ENCODE peak calls at places on chromosome 5, in nine cellular contexts. One of them, this sample, is unnamed.
A peak's percentile ranks its signal among the peaks of the same experiment; 100 is the strongest.

GRCh38 chr5:125257057-125257970 is 510.9 kb upstream of the ZNF608 start:
- DNase-seq in brain microvascular endothelial cell: no peak
- DNase-seq in psoas muscle: no peak
- DNase-seq in heart left ventricle: peak; percentile 19
- DNase-seq in PC-3: no peak
- DNase-seq in fibroblast of lung: peak; percentile 30
- DNase-seq in astrocyte: peak; percentile 18
- DNase-seq in dorsolateral prefrontal cortex: no peak
- DNase-seq in H9: no peak
- DNase-seq in this sample: peak; percentile 21

GRCh38 chr5:158699336-158699735 is 400.4 kb downstream of the EBF1 start:
- DNase-seq in brain microvascular endothelial cell: no peak
- DNase-seq in psoas muscle: no peak
- DNase-seq in heart left ventricle: no peak
- DNase-seq in PC-3: no peak
- DNase-seq in fibroblast of lung: no peak
- DNase-seq in astrocyte: no peak
- DNase-seq in dorsolateral prefrontal cortex: no peak
- DNase-seq in H9: no peak
- DNase-seq in this sample: no peak

GRCh38 chr5:6264394-6264793 is 114.0 kb downstream of the MED10 start:
- DNase-seq in brain microvascular endothelial cell: no peak
- DNase-seq in psoas muscle: no peak
- DNase-seq in heart left ventricle: no peak
- DNase-seq in PC-3: peak; percentile 23
- DNase-seq in fibroblast of lung: no peak
- DNase-seq in astrocyte: no peak
- DNase-seq in dorsolateral prefrontal cortex: no peak
- DNase-seq in H9: no peak
- DNase-seq in this sample: no peak

GRCh38 chr5:75375414-75375813 is 38.4 kb downstream of the HMGCR start:
- DNase-seq in brain microvascular endothelial cell: no peak
- DNase-seq in psoas muscle: no peak
- DNase-seq in heart left ventricle: no peak
- DNase-seq in PC-3: no peak
- DNase-seq in fibroblast of lung: no peak
- DNase-seq in astrocyte: no peak
- DNase-seq in dorsolateral prefrontal cortex: no peak
- DNase-seq in H9: no peak
- DNase-seq in this sample: no peak

GRCh38 chr5:133391349-133392136 is 220.8 kb downstream of the FSTL4 start:
- DNase-seq in brain microvascular endothelial cell: no peak
- DNase-seq in psoas muscle: no peak
- DNase-seq in heart left ventricle: no peak
- DNase-seq in PC-3: no peak
- DNase-seq in fibroblast of lung: no peak
- DNase-seq in astrocyte: no peak
- DNase-seq in dorsolateral prefrontal cortex: no peak
- DNase-seq in H9: peak; percentile 5
- DNase-seq in this sample: no peak

GRCh38 chr5:32540446-32540845 is 44.9 kb upstream of the SUB1 start:
- DNase-seq in brain microvascular endothelial cell: no peak
- DNase-seq in psoas muscle: no peak
- DNase-seq in heart left ventricle: no peak
- DNase-seq in PC-3: no peak
- DNase-seq in fibroblast of lung: no peak
- DNase-seq in astrocyte: no peak
- DNase-seq in dorsolateral prefrontal cortex: no peak
- DNase-seq in H9: no peak
- DNase-seq in this sample: no peak

GRCh38 chr5:78647838-78648358 is 674 bp downstream of the LHFPL2 start:
- DNase-seq in brain microvascular endothelial cell: peak; percentile 55
- DNase-seq in psoas muscle: peak; percentile 85
- DNase-seq in heart left ventricle: peak; percentile 72
- DNase-seq in PC-3: peak; percentile 39
- DNase-seq in fibroblast of lung: peak; percentile 67
- DNase-seq in astrocyte: peak; percentile 64
- DNase-seq in dorsolateral prefrontal cortex: no peak
- DNase-seq in H9: peak; percentile 47
- DNase-seq in this sample: peak; percentile 53

GRCh38 chr5:50727149-50727496 is 60.7 kb downstream of the PARP8 start:
- DNase-seq in brain microvascular endothelial cell: no peak
- DNase-seq in psoas muscle: no peak
- DNase-seq in heart left ventricle: no peak
- DNase-seq in PC-3: no peak
- DNase-seq in fibroblast of lung: peak; percentile 6
- DNase-seq in astrocyte: no peak
- DNase-seq in dorsolateral prefrontal cortex: peak; percentile 34
- DNase-seq in H9: no peak
- DNase-seq in this sample: no peak

GRCh38 chr5:169628891-169629290 is 8.2 kb upstream of the DOCK2 start:
- DNase-seq in brain microvascular endothelial cell: peak; percentile 44
- DNase-seq in psoas muscle: no peak
- DNase-seq in heart left ventricle: no peak
- DNase-seq in PC-3: no peak
- DNase-seq in fibroblast of lung: peak; percentile 84
- DNase-seq in astrocyte: peak; percentile 78
- DNase-seq in dorsolateral prefrontal cortex: no peak
- DNase-seq in H9: no peak
- DNase-seq in this sample: no peak

GRCh38 chr5:65262590-65263189 is 219.0 kb downstream of the ADAMTS6 start:
- DNase-seq in brain microvascular endothelial cell: peak; percentile 90
- DNase-seq in psoas muscle: no peak
- DNase-seq in heart left ventricle: peak; percentile 28
- DNase-seq in PC-3: no peak
- DNase-seq in fibroblast of lung: peak; percentile 96
- DNase-seq in astrocyte: peak; percentile 95
- DNase-seq in dorsolateral prefrontal cortex: no peak
- DNase-seq in H9: no peak
- DNase-seq in this sample: peak; percentile 24

GRCh38 chr5:41334758-41335157 is 121.4 kb upstream of the C6 start:
- DNase-seq in brain microvascular endothelial cell: no peak
- DNase-seq in psoas muscle: no peak
- DNase-seq in heart left ventricle: no peak
- DNase-seq in PC-3: no peak
- DNase-seq in fibroblast of lung: peak; percentile 23
- DNase-seq in astrocyte: no peak
- DNase-seq in dorsolateral prefrontal cortex: peak; percentile 61
- DNase-seq in H9: no peak
- DNase-seq in this sample: peak; percentile 13

GRCh38 chr5:180332051-180332517 is 21.1 kb downstream of the GFPT2 start:
- DNase-seq in brain microvascular endothelial cell: no peak
- DNase-seq in psoas muscle: no peak
- DNase-seq in heart left ventricle: no peak
- DNase-seq in PC-3: peak; percentile 45
- DNase-seq in fibroblast of lung: peak; percentile 66
- DNase-seq in astrocyte: peak; percentile 51
- DNase-seq in dorsolateral prefrontal cortex: no peak
- DNase-seq in H9: peak; percentile 95
- DNase-seq in this sample: no peak

GRCh38 chr5:143513720-143514119 is 110.2 kb upstream of the NR3C1 start:
- DNase-seq in brain microvascular endothelial cell: no peak
- DNase-seq in psoas muscle: no peak
- DNase-seq in heart left ventricle: no peak
- DNase-seq in PC-3: no peak
- DNase-seq in fibroblast of lung: no peak
- DNase-seq in astrocyte: no peak
- DNase-seq in dorsolateral prefrontal cortex: no peak
- DNase-seq in H9: no peak
- DNase-seq in this sample: no peak

GRCh38 chr5:137758121-137758520 is 4.0 kb upstream of the HNRNPA0 start:
- DNase-seq in brain microvascular endothelial cell: no peak
- DNase-seq in psoas muscle: no peak
- DNase-seq in heart left ventricle: no peak
- DNase-seq in PC-3: no peak
- DNase-seq in fibroblast of lung: no peak
- DNase-seq in astrocyte: no peak
- DNase-seq in dorsolateral prefrontal cortex: no peak
- DNase-seq in H9: no peak
- DNase-seq in this sample: no peak

GRCh38 chr5:73515232-73515631 is 17.0 kb downstream of the BTF3 start:
- DNase-seq in brain microvascular endothelial cell: no peak
- DNase-seq in psoas muscle: no peak
- DNase-seq in heart left ventricle: no peak
- DNase-seq in PC-3: peak; percentile 82
- DNase-seq in fibroblast of lung: no peak
- DNase-seq in astrocyte: no peak
- DNase-seq in dorsolateral prefrontal cortex: no peak
- DNase-seq in H9: no peak
- DNase-seq in this sample: no peak

GRCh38 chr5:1297243-1297642 is 2.4 kb upstream of the TERT start:
- DNase-seq in brain microvascular endothelial cell: no peak
- DNase-seq in psoas muscle: peak; percentile 19
- DNase-seq in heart left ventricle: no peak
- DNase-seq in PC-3: no peak
- DNase-seq in fibroblast of lung: no peak
- DNase-seq in astrocyte: no peak
- DNase-seq in dorsolateral prefrontal cortex: no peak
- DNase-seq in H9: no peak
- DNase-seq in this sample: no peak
- H3K27me3 ChIP-seq in brain microvascular endothelial cell: peaks cover 32% of the 10 kb centered on the region
- H3K27me3 ChIP-seq in psoas muscle: peaks cover 58% of the 10 kb centered on the region
- H3K27me3 ChIP-seq in heart left ventricle: peaks cover 21% of the 10 kb centered on the region
- H3K27me3 ChIP-seq in PC-3: no peaks in the 10 kb centered on the region
- H3K27me3 ChIP-seq in fibroblast of lung: peaks cover 5% of the 10 kb centered on the region
- H3K27me3 ChIP-seq in astrocyte: peaks cover 12% of the 10 kb centered on the region
- H3K27me3 ChIP-seq in dorsolateral prefrontal cortex: peaks cover 46% of the 10 kb centered on the region
- H3K27me3 ChIP-seq in H9: no peaks in the 10 kb centered on the region
- H3K27me3 ChIP-seq in this sample: no peaks in the 10 kb centered on the region

GRCh38 chr5:139852696-139853095 is 57.1 kb downstream of the PSD2 start:
- DNase-seq in brain microvascular endothelial cell: no peak
- DNase-seq in psoas muscle: no peak
- DNase-seq in heart left ventricle: no peak
- DNase-seq in PC-3: no peak
- DNase-seq in fibroblast of lung: no peak
- DNase-seq in astrocyte: no peak
- DNase-seq in dorsolateral prefrontal cortex: no peak
- DNase-seq in H9: no peak
- DNase-seq in this sample: no peak
- H3K27me3 ChIP-seq in brain microvascular endothelial cell: no peaks in the 10 kb centered on the region
- H3K27me3 ChIP-seq in psoas muscle: no peaks in the 10 kb centered on the region
- H3K27me3 ChIP-seq in heart left ventricle: no peaks in the 10 kb centered on the region
- H3K27me3 ChIP-seq in PC-3: no peaks in the 10 kb centered on the region
- H3K27me3 ChIP-seq in fibroblast of lung: peaks cover 5% of the 10 kb centered on the region
- H3K27me3 ChIP-seq in astrocyte: peaks cover 2% of the 10 kb centered on the region
- H3K27me3 ChIP-seq in dorsolateral prefrontal cortex: no peaks in the 10 kb centered on the region
- H3K27me3 ChIP-seq in H9: peaks cover 6% of the 10 kb centered on the region
- H3K27me3 ChIP-seq in this sample: no peaks in the 10 kb centered on the region

DNA sequence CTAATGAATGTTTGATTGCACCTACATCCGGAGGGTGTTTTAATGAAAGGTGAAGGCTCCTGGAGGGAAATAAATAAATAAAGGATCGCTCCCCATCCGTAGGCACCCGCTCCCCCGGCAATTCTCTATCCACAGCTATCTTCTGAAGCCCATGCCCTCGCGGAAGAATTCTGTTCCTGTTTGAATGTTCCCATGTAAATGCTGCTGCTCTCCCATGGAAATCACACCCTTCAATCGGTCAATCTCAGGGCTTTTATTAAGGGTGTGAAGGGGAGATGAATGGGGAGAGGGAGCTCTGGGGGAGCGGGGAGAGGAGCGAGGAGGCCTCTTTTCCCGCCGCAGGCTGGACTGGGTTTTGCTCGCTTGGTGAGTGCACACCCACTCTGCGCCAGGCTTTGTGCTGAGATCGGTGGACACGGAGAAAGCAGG is 21.1 kb upstream of the ARAP3 start:
- DNase-seq in brain microvascular endothelial cell: no peak
- DNase-seq in psoas muscle: no peak
- DNase-seq in heart left ventricle: no peak
- DNase-seq in PC-3: no peak
- DNase-seq in fibroblast of lung: no peak
- DNase-seq in astrocyte: no peak
- DNase-seq in dorsolateral prefrontal cortex: peak; percentile 35
- DNase-seq in H9: no peak
- DNase-seq in this sample: no peak
- H3K27me3 ChIP-seq in brain microvascular endothelial cell: peaks cover 38% of the 10 kb centered on the region
- H3K27me3 ChIP-seq in psoas muscle: peaks cover 62% of the 10 kb centered on the region
- H3K27me3 ChIP-seq in heart left ventricle: peaks cover 6% of the 10 kb centered on the region
- H3K27me3 ChIP-seq in PC-3: no peaks in the 10 kb centered on the region
- H3K27me3 ChIP-seq in fibroblast of lung: peaks cover 56% of the 10 kb centered on the region
- H3K27me3 ChIP-seq in astrocyte: peaks cover 66% of the 10 kb centered on the region
- H3K27me3 ChIP-seq in dorsolateral prefrontal cortex: no peaks in the 10 kb centered on the region
- H3K27me3 ChIP-seq in H9: peaks cover 7% of the 10 kb centered on the region
- H3K27me3 ChIP-seq in this sample: peaks cover 69% of the 10 kb centered on the region

GRCh38 chr5:135071311-135071710 is 37.3 kb upstream of the PITX1 start:
- DNase-seq in brain microvascular endothelial cell: no peak
- DNase-seq in psoas muscle: peak; percentile 22
- DNase-seq in heart left ventricle: no peak
- DNase-seq in PC-3: no peak
- DNase-seq in fibroblast of lung: no peak
- DNase-seq in astrocyte: no peak
- DNase-seq in dorsolateral prefrontal cortex: no peak
- DNase-seq in H9: no peak
- DNase-seq in this sample: no peak

GRCh38 chr5:135069016-135069770 is 35.2 kb upstream of the PITX1 start:
- DNase-seq in brain microvascular endothelial cell: no peak
- DNase-seq in psoas muscle: peak; percentile 28
- DNase-seq in heart left ventricle: no peak
- DNase-seq in PC-3: no peak
- DNase-seq in fibroblast of lung: no peak
- DNase-seq in astrocyte: no peak
- DNase-seq in dorsolateral prefrontal cortex: no peak
- DNase-seq in H9: no peak
- DNase-seq in this sample: no peak

GRCh38 chr5:135072357-135073247 is 38.6 kb upstream of the PITX1 start:
- DNase-seq in brain microvascular endothelial cell: no peak
- DNase-seq in psoas muscle: peak; percentile 63
- DNase-seq in heart left ventricle: no peak
- DNase-seq in PC-3: no peak
- DNase-seq in fibroblast of lung: no peak
- DNase-seq in astrocyte: no peak
- DNase-seq in dorsolateral prefrontal cortex: peak; percentile 5
- DNase-seq in H9: peak; percentile 82
- DNase-seq in this sample: no peak

GRCh38 chr5:135067587-135067986 is 33.6 kb upstream of the PITX1 start:
- DNase-seq in brain microvascular endothelial cell: no peak
- DNase-seq in psoas muscle: no peak
- DNase-seq in heart left ventricle: no peak
- DNase-seq in PC-3: no peak
- DNase-seq in fibroblast of lung: no peak
- DNase-seq in astrocyte: no peak
- DNase-seq in dorsolateral prefrontal cortex: no peak
- DNase-seq in H9: no peak
- DNase-seq in this sample: no peak

DNA sequence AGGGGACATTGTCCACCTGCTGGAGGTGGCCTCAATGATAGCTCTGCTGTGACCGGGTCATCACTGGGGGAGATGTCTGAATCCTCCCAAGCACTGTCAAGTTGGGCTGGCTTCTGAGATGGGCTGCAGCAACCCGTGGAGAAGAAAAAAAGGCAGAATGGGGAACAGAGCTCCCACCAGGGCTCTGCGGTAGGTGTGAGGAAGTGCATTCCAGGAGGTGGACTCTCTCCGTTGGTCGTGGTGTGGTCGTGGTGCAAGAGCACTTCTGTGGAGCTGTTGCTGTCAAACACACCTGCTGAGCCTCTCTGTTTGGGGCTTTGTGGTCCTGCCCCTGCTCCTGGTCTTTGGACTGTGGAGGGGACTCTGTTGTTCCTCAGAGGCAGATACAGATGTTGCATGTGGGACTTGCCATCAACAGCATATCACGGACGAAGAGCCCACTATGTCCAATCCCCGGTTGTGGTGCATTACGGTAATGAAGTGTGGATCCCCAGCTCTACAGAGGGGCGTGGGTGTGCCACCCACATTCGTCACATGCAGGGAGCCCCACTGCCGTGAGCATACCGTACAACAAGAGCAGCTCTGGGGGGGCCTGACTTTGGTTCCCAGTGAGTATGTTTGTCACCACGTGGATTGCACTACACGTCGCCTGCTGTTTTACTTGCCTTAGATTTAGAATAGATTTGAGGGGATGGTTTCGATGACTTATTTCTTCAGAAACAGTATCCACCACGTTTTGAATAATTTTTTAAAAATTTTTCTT is 36.0 kb upstream of the PITX1 start:
- DNase-seq in brain microvascular endothelial cell: no peak
- DNase-seq in psoas muscle: peak; percentile 26
- DNase-seq in heart left ventricle: no peak
- DNase-seq in PC-3: no peak
- DNase-seq in fibroblast of lung: no peak
- DNase-seq in astrocyte: no peak
- DNase-seq in dorsolateral prefrontal cortex: no peak
- DNase-seq in H9: no peak
- DNase-seq in this sample: no peak
- H3K27me3 ChIP-seq in brain microvascular endothelial cell: no peaks in the 10 kb centered on the region
- H3K27me3 ChIP-seq in psoas muscle: no peaks in the 10 kb centered on the region
- H3K27me3 ChIP-seq in heart left ventricle: no peaks in the 10 kb centered on the region
- H3K27me3 ChIP-seq in PC-3: no peaks in the 10 kb centered on the region
- H3K27me3 ChIP-seq in fibroblast of lung: no peaks in the 10 kb centered on the region
- H3K27me3 ChIP-seq in astrocyte: peaks cover 13% of the 10 kb centered on the region
- H3K27me3 ChIP-seq in dorsolateral prefrontal cortex: no peaks in the 10 kb centered on the region
- H3K27me3 ChIP-seq in H9: no peaks in the 10 kb centered on the region
- H3K27me3 ChIP-seq in this sample: peaks cover 40% of the 10 kb centered on the region

This sample was measured in heart right ventricle.